ENCODE peak calls at places on chromosome 7, in four cellular contexts. Z is tibial nerve, U is neuronal stem cell, M is left ventricle myocardium inferior. D is an unnamed sample. For H3K4me1, the result is how much of the 10 kb centered on the place peaks cover.

GRCh38 chr7:24200407-24200806 is 83.6 kb upstream of the NPY start:
- DNase-seq in M (no peak), Z (no peak), U (no peak), D (no peak)

GRCh38 chr7:85483205-85483604 is 296.3 kb upstream of the SEMA3D start:
- DNase-seq in M (no peak), U (no peak), Z (no peak), D (no peak)

GRCh38 chr7:7923818-7924217 is 44.8 kb upstream of the GLCCI1 start:
- DNase-seq in Z (no peak), U (no peak), M (no peak), D (no peak)

GRCh38 chr7:5661941-5662340 is 119.5 kb downstream of the RNF216 start:
- DNase-seq in U (no peak), Z (no peak), M (no peak), D (no peak)

GRCh38 chr7:101402081-101402779 is 39.6 kb downstream of the COL26A1 start:
- DNase-seq in M (no peak), U (peak), Z (no peak), D (no peak)

GRCh38 chr7:142488842-142489241 is 231.0 kb upstream of the PRSS58 start:
- DNase-seq in Z (no peak), M (no peak), U (no peak), D (no peak)

GRCh38 chr7:66152538-66153191 is 38.0 kb downstream of the CRCP start:
- DNase-seq in U (peak), Z (no peak), M (no peak), D (no peak)

GRCh38 chr7:85185355-85186082 is 1.3 kb downstream of the SEMA3D start:
- DNase-seq in M (peak), Z (peak), U (peak), D (peak)

GRCh38 chr7:81630600-81630999 is 139.2 kb downstream of the HGF start:
- DNase-seq in U (no peak), M (no peak), Z (no peak), D (no peak)

GRCh38 chr7:134315679-134316538 is 821 bp downstream of the SLC35B4 start:
- DNase-seq in M (no peak), U (no peak), Z (no peak), D (no peak)

GRCh38 chr7:5450549-5451327 is 27.1 kb upstream of the TNRC18 start:
- DNase-seq in U (peak), Z (peak), M (peak), D (peak)

GRCh38 chr7:25968205-25968993 is 183.6 kb upstream of the NFE2L3 start:
- DNase-seq in M (no peak), U (no peak), Z (no peak), D (no peak)

GRCh38 chr7:82789883-82790609 is 346.5 kb upstream of the CACNA2D1 start:
- DNase-seq in U (no peak), M (no peak), Z (no peak), D (no peak)

GRCh38 chr7:87564290-87564963 is 36.3 kb downstream of the ABCB1 start:
- DNase-seq in U (peak), M (no peak), Z (no peak), D (peak)

GRCh38 chr7:77855371-77856083 is 57.0 kb downstream of the PHTF2 start:
- DNase-seq in Z (no peak), U (no peak), M (peak), D (peak)

GRCh38 chr7:69199048-69199447 is 399.2 kb upstream of the AUTS2 start:
- DNase-seq in Z (no peak), M (no peak), U (no peak), D (no peak)

GRCh38 chr7:99553039-99553438 is 1.1 kb upstream of the FAM200A start:
- DNase-seq in M (no peak), Z (no peak), U (no peak), D (no peak)

GRCh38 chr7:76296743-76297740 is 5.4 kb upstream of the HSPB1 start:
- DNase-seq in Z (peak), M (no peak), U (no peak), D (peak)

GRCh38 chr7:76294344-76295024 is 8.0 kb upstream of the HSPB1 start:
- DNase-seq in Z (peak), U (no peak), M (peak), D (peak)

GRCh38 chr7:76293407-76293901 is 9.0 kb upstream of the HSPB1 start:
- DNase-seq in Z (no peak), M (no peak), U (no peak), D (no peak)

GRCh38 chr7:76291346-76292205 is 10.9 kb upstream of the HSPB1 start:
- DNase-seq in U (peak), M (peak), Z (peak), D (peak)

GRCh38 chr7:76292206-76292573 is 10.3 kb upstream of the HSPB1 start:
- DNase-seq in M (no peak), Z (no peak), U (no peak), D (peak)
- H3K4me3 ChIP-seq in M (peak), Z (peak), U (peak), D (peak)

GRCh38 chr7:1085266-1085665 is 2.6 kb upstream of the GPER1 start:
- DNase-seq in M (no peak), U (no peak), Z (no peak), D (no peak)
- H3K4me1 ChIP-seq in M (under half), U (under half), Z (under half), D (under half)

GRCh38 chr7:28315565-28316420 is 96.5 kb upstream of the CREB5 start:
- DNase-seq in Z (peak), U (no peak), M (no peak), D (no peak)
- H3K4me3 ChIP-seq in Z (no peak), U (no peak), M (no peak), D (no peak)

DNA sequence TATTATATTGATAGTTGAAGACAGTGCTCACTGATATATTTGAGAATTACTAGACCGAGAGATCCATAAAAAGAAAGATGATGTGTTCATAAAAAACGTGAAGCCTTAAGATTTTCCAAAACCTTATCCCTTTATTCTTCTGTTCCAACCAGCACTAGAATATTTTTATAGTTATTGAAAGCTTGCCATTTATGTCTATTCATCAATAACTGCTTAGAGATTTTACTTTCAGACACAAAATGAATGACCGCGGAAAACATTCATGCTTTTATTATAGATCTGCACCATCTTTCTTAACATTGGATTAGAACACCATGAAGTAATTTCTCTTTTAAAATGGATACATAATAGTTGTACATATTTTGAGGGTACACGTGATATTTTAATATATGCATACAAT is 77.6 kb downstream of the FBXL13 start:
- DNase-seq in M (no peak), Z (no peak), U (no peak), D (no peak)
- H3K4me1 ChIP-seq in M (under half), Z (under half), U (under half), D (under half)

DNA sequence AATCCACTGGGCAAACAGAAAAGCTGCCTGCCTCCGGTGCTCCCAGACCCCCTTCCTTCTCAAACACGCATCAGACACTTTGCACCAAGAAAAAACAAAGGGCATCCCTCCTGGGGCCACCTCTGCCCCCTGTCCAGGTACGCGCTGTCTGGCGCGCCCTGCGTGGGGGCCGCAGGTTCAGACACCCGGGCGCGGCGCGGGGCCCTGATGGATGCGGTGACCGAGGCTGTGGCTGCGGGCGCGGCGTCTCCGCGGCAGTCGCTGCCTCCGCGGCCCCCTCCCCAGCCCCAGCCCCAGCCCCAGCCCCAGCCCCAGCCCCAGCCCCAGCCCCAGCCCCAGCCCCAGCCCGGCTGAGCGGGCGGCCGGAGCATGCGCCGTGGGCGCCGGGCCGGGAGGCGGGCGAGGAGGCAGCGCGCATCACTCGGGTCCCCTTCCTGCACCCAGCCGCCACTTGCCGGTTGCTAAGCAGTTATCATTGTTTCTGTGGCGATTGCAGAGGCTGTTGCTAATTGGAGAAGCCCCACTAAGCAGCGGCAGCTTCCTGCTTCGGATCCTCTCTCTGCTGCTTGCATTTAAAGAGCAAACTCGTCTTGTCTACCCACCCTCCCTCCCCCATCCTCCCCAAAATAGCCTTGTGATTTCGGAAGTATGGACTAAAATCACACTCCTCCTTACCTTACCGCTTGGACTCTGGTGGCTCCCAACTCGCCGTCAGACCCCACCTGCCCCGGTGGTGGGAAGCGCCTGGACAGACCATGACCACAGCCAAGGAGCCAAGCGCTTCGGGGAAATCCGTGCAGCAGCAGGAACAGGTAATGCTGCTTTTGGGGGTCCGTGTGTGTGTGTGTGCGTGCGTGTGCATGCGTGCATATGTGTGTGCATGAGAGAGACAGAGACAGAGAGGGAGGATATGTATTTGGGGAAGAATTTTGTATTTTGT is 252.8 kb downstream of the DPP6 start:
- DNase-seq in M (no peak), U (peak), Z (no peak), D (no peak)
- H3K4me3 ChIP-seq in M (no peak), U (no peak), Z (no peak), D (no peak)